ENCODE peak calls at places on chromosome 19, in five cellular contexts. W is Peyer's patch; D is CD4-positive, alpha-beta T cell; Q is GM23248; Z is A673. R is an unnamed sample.

GRCh38 chr19:58582985-58583384 is 9.8 kb upstream of the MZF1 start:
- DNase-seq in W (no peak), D (no peak), Q (no peak), Z (no peak), R (no peak)

GRCh38 chr19:56071151-56071550 is 49.9 kb downstream of the ZNF787 start:
- DNase-seq in W (no peak), D (no peak), Q (peak; percentile 12), Z (no peak), R (no peak)

GRCh38 chr19:9986787-9987281 is 23.5 kb downstream of the COL5A3 start:
- DNase-seq in W (no peak), D (no peak), Q (peak; percentile 81), Z (no peak), R (peak; percentile 12)

GRCh38 chr19:28454083-28454482 is 758.9 kb downstream of the UQCRFS1 start:
- DNase-seq in W (no peak), D (no peak), Q (peak; percentile 38), Z (no peak), R (no peak)

GRCh38 chr19:7109678-7110289 is 40.3 kb downstream of the ZNF557 start:
- DNase-seq in W (no peak), D (no peak), Q (peak; percentile 41), Z (no peak), R (peak; percentile 3)

GRCh38 chr19:17091758-17092333 is 16.3 kb downstream of the MYO9B start:
- DNase-seq in W (no peak), D (no peak), Q (no peak), Z (no peak), R (no peak)

GRCh38 chr19:19040417-19040816 is 7.0 kb downstream of the ARMC6 start:
- DNase-seq in W (no peak), D (no peak), Q (peak; percentile 80), Z (no peak), R (peak; percentile 68)

GRCh38 chr19:38990949-38991697 is 15.6 kb upstream of the FBXO17 start:
- DNase-seq in W (no peak), D (no peak), Q (peak; percentile 58), Z (no peak), R (no peak)

GRCh38 chr19:56096665-56097064 is 24.4 kb downstream of the ZNF787 start:
- DNase-seq in W (no peak), D (no peak), Q (no peak), Z (no peak), R (no peak)

GRCh38 chr19:52667972-52668371 is 29.8 kb upstream of the ZNF83 start:
- DNase-seq in W (no peak), D (no peak), Q (no peak), Z (no peak), R (no peak)

GRCh38 chr19:52673014-52673413 is 34.9 kb upstream of the ZNF83 start:
- DNase-seq in W (no peak), D (no peak), Q (no peak), Z (no peak), R (no peak)

GRCh38 chr19:52669586-52669985 is 31.4 kb upstream of the ZNF83 start:
- DNase-seq in W (no peak), D (no peak), Q (no peak), Z (no peak), R (no peak)

GRCh38 chr19:52665529-52665928 is 27.4 kb upstream of the ZNF83 start:
- DNase-seq in W (no peak), D (no peak), Q (peak; percentile 23), Z (no peak), R (peak; percentile 34)

DNA sequence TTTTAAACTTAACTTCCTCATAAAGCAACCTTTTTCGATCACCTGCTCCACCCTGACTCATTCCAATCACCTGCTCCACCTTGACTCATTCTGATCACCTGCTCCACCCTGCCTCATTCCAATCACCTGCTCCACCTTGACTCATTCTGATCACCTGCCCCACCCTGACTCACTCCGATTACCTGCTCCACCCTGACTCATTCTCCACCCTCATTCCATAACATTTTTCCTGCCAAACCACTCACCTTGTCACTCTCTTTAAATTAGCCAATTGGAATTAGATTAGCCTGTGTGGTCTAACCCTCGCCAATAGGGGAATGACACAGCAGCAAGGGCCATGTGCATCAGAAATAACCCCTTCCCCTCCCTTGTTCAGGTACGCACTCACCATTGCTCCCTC is 31.9 kb upstream of the ZNF83 start:
- DNase-seq in W (no peak), D (no peak), Q (no peak), Z (no peak), R (no peak)
- H3K27ac ChIP-seq in W (no peak overlapping the region), D (no peak overlapping the region), Q (no peak overlapping the region), Z (no peak overlapping the region), R (no peak overlapping the region)

GRCh38 chr19:2326699-2327360 is 1.6 kb downstream of the LSM7 start:
- DNase-seq in W (no peak), D (no peak), Q (peak; percentile 20), Z (no peak), R (no peak)

GRCh38 chr19:2329162-2329505 is 650 bp downstream of the SPPL2B start:
- DNase-seq in W (no peak), D (no peak), Q (peak; percentile 45), Z (no peak), R (no peak)

GRCh38 chr19:2329528-2329927 is 1.0 kb downstream of the SPPL2B start:
- DNase-seq in W (peak; percentile 64), D (no peak), Q (peak; percentile 25), Z (no peak), R (no peak)

GRCh38 chr19:2328401-2329161 is at the start of the genes LSM7 and SPPL2B:
- DNase-seq in W (peak; percentile 95), D (peak; percentile 89), Q (peak; percentile 96), Z (peak; percentile 94), R (peak; percentile 66)

DNA sequence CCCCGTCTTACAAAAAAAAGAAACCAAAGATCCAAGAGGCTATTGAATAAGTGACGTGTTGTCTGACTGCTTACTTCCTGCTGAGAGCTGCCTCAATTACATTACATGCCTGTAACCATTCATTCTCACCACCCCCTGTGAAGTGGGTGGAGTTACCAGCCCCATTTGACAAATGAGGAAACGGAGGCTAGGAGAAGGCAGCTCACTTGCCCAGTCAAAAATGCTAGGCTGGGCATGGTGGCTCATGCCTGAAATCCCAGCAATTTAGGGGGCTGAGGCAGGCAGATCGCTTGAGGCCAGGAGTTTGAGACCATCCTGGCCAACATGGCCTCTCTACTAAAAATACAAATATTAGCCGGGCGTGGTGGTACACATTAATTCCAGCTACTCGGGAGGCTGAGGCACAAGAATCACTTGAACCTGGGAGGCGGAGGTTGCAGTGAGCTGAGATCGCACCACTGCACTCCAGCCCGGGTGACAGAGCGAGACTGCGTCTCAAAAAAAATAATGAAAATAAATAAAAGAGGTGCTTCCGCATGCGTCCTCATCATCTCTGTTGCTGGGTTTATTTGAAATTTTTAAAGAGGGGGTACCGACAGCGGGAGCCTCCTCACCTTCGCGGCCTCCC is 499 bp downstream of the LSM7 start:
- DNase-seq in W (no peak), D (peak; percentile 26), Q (peak; percentile 76), Z (peak; percentile 96), R (peak; percentile 86)
- H3K27me3 ChIP-seq in W (no peaks in the 10 kb centered on the region), D (no peaks in the 10 kb centered on the region), Q (no peaks in the 10 kb centered on the region), Z (no peaks in the 10 kb centered on the region), R (no peaks in the 10 kb centered on the region)

DNA sequence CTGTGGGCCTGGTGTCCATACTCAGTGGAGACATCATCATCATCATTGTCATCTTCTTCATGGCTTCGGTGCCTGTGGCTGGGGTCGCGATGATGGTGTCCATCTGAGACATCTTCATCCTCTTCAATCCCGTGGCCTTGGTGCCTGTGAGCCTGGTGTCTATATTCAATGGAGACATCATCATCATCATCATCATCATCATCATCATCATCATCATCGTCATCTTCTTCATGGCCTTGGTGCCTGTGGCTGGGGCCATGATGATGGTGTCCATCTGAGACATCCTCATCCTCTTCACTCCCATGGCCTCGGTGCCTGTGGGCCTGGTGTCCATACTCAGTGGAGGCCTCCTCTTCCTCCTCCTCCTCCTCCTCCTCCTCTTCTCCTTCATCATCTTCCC is 917 bp downstream of the HRC start:
- DNase-seq in W (no peak), D (no peak), Q (no peak), Z (no peak), R (no peak)
- H3K27ac ChIP-seq in W (no peak overlapping the region), D (no peak overlapping the region), Q (no peak overlapping the region), Z (no peak overlapping the region), R (no peak overlapping the region)

DNA sequence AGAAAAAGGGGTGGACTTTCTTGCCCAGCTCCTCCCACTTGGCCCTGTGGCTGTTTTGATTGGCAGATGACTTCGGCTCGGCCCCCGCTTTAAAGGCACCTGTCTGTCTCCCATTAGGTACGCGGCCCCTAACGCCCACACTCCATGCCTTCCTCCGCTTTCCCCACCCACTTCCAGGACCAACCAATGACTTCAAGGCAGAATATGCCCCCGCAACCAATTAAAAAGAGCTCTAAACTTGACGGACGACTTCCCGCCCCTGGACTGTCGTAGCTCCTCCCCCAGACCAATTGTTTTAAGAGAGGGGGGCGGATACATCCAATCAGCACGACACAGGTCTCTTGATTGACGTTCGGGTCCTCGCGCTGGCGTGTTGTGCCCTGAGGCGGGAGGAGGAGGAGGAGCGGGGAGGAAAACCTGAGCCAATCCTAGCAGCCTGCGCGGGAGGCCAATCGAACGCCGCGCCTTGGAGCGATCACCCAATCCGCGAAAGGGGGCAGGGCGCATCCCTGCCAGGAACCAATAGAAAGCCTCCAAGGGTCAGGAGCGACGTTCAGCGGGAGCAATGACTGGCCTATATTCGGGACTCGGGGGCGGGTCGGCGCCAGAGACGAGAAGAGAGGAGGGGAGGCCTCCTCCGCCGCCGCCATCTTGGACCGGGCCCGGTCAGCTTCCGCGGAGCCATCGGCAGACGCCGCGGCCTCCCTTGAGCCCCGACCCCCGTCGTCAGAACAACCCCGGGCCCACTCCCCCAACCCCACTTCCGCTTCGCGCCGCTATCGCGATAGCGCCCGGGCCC is at the start of gene CNOT3:
- DNase-seq in W (peak; percentile 99), D (peak; percentile 98), Q (peak; percentile 100), Z (peak; percentile 100), R (peak; percentile 100)
- H3K27me3 ChIP-seq in W (no peaks in the 10 kb centered on the region), D (no peaks in the 10 kb centered on the region), Q (no peaks in the 10 kb centered on the region), Z (no peaks in the 10 kb centered on the region), R (no peaks in the 10 kb centered on the region)

DNA sequence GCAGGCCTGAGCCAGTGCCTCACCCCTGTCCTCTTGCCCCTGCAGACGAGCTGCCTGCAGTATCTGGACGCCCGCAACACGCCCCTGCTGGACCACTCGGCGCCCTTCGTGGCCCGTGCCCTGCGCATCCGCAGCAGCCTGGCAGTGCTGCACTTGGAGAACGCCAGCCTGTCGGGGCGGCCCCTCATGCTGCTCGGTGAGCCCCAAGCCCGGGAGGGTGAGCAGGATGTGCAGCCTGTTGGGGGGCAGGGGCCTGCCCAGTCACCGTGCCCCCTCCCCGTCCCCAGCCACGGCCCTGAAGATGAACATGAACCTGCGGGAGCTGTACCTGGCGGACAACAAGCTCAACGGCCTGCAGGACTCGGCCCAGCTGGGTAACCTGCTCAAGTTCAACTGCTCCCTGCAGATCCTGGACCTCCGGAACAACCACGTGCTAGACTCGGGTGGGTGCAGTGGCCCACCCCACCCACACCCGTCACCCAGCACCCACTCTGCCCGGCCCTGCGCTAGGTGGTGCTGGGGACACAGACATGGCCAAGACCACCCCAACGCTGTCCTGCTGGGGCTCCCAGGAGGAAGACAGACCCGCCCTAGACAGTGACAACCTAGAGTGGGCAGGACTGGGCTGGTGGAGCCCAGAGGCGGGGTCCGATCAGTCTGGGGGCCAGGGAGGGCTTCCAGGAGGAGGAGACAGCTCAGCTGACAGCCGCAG is 18.6 kb downstream of the NKPD1 start:
- DNase-seq in W (no peak), D (no peak), Q (no peak), Z (no peak), R (no peak)
- H3K27ac ChIP-seq in W (no peak overlapping the region), D (no peak overlapping the region), Q (no peak overlapping the region), Z (no peak overlapping the region), R (no peak overlapping the region)